ENCODE peak calls at places on chromosome 14, in eight cellular contexts. Y is vagina; W is T-helper 1 cell; R is Ammon's horn; S is Right ventricle myocardium inferior; H is AG08395; F is hippocampal formation; L is CD4-positive, CD25-positive, alpha-beta regulatory T cell. X is an unnamed sample.

GRCh38 chr14:76346391-76347160 is 29.4 kb upstream of the ESRRB start:
- DNase-seq in Y (no peak), W (no peak), R (no peak), S (no peak), H (no peak), F (no peak), L (no peak), X (no peak)

GRCh38 chr14:97580923-97581495 is 783.8 kb downstream of the VRK1 start:
- DNase-seq in Y (no peak), W (no peak), R (no peak), S (no peak), H (no peak), F (no peak), L (no peak), X (no peak)

GRCh38 chr14:103073876-103074698 is 9.9 kb upstream of the LBHD2 start:
- DNase-seq in Y (peak; percentile 94), W (no peak), R (no peak), S (peak; percentile 68), H (no peak), F (no peak), L (no peak), X (no peak)

GRCh38 chr14:34229140-34229539 is 232.9 kb downstream of the SPTSSA start:
- DNase-seq in Y (no peak), W (no peak), R (no peak), S (no peak), H (no peak), F (no peak), L (no peak), X (no peak)

GRCh38 chr14:29773990-29774389 is 153.7 kb downstream of the PRKD1 start:
- DNase-seq in Y (no peak), W (no peak), R (no peak), S (no peak), H (no peak), F (no peak), L (no peak), X (no peak)

GRCh38 chr14:72169521-72169920 is 237.3 kb downstream of the RGS6 start:
- DNase-seq in Y (no peak), W (no peak), R (no peak), S (peak; percentile 40), H (no peak), F (no peak), L (no peak), X (no peak)

GRCh38 chr14:79659995-79660975 is 551.0 kb downstream of the DIO2 start:
- DNase-seq in Y (no peak), W (no peak), R (peak; percentile 1), S (no peak), H (no peak), F (no peak), L (no peak), X (no peak)

GRCh38 chr14:50531595-50532501 is 521 bp downstream of the MAP4K5 start:
- DNase-seq in Y (no peak), W (peak; percentile 16), R (peak; percentile 49), S (peak; percentile 81), H (peak; percentile 14), F (peak; percentile 53), L (peak; percentile 21), X (peak; percentile 76)

GRCh38 chr14:77979666-77980351 is 179.9 kb downstream of the ADCK1 start:
- DNase-seq in Y (no peak), W (no peak), R (peak; percentile 69), S (no peak), H (peak; percentile 22), F (peak; percentile 58), L (no peak), X (peak; percentile 52)

GRCh38 chr14:59407246-59407615 is 57.9 kb downstream of the GPR135 start:
- DNase-seq in Y (no peak), W (no peak), R (no peak), S (no peak), H (peak; percentile 93), F (no peak), L (no peak), X (no peak)

GRCh38 chr14:95686935-95687334 is 709 bp downstream of the TCL1B start:
- DNase-seq in Y (no peak), W (no peak), R (no peak), S (no peak), H (no peak), F (no peak), L (no peak), X (no peak)

GRCh38 chr14:51116682-51117081 is 21.8 kb upstream of the TRIM9 start:
- DNase-seq in Y (no peak), W (no peak), R (no peak), S (no peak), H (no peak), F (no peak), L (no peak), X (no peak)

GRCh38 chr14:77125275-77126073 is 16.1 kb downstream of the ZDHHC22 start:
- DNase-seq in Y (no peak), W (no peak), R (no peak), S (no peak), H (no peak), F (no peak), L (no peak), X (no peak)

GRCh38 chr14:61953602-61954001 is 191.4 kb downstream of the SNAPC1 start:
- DNase-seq in Y (no peak), W (no peak), R (no peak), S (no peak), H (no peak), F (no peak), L (no peak), X (no peak)

GRCh38 chr14:72947366-72948160 is 21.3 kb downstream of the DCAF4 start:
- DNase-seq in Y (no peak), W (no peak), R (no peak), S (no peak), H (no peak), F (no peak), L (no peak), X (no peak)

GRCh38 chr14:29175706-29176105 is 409.1 kb downstream of the FOXG1 start:
- DNase-seq in Y (no peak), W (no peak), R (no peak), S (no peak), H (no peak), F (no peak), L (no peak), X (no peak)

GRCh38 chr14:20750194-20750593 is 4.5 kb downstream of the EDDM3A start:
- DNase-seq in Y (no peak), W (no peak), R (no peak), S (no peak), H (no peak), F (no peak), L (no peak), X (no peak)

GRCh38 chr14:50882932-50883826 is 11.3 kb downstream of the ABHD12B start:
- DNase-seq in Y (no peak), W (no peak), R (no peak), S (no peak), H (no peak), F (no peak), L (no peak), X (no peak)

GRCh38 chr14:60266021-60266937 is 17.3 kb downstream of the PPM1A start:
- DNase-seq in Y (no peak), W (no peak), R (no peak), S (no peak), H (peak; percentile 26), F (no peak), L (no peak), X (peak; percentile 52)

GRCh38 chr14:54776361-54777001 is 126.1 kb downstream of the GCH1 start:
- DNase-seq in Y (no peak), W (no peak), R (peak; percentile 59), S (peak; percentile 87), H (peak; percentile 71), F (peak; percentile 27), L (no peak), X (no peak)

GRCh38 chr14:64940336-64940910 is 2.1 kb downstream of the GPX2 start:
- DNase-seq in Y (no peak), W (no peak), R (no peak), S (no peak), H (no peak), F (no peak), L (no peak), X (no peak)

GRCh38 chr14:63563370-63564026 is 20.3 kb upstream of the PPP2R5E start:
- DNase-seq in Y (no peak), W (no peak), R (no peak), S (no peak), H (no peak), F (no peak), L (no peak), X (no peak)

GRCh38 chr14:32358781-32359180 is 29.7 kb downstream of the AKAP6 start:
- DNase-seq in Y (no peak), W (no peak), R (no peak), S (no peak), H (no peak), F (no peak), L (no peak), X (no peak)

GRCh38 chr14:101706509-101707284 is 54.8 kb upstream of the PPP2R5C start:
- DNase-seq in Y (no peak), W (no peak), R (no peak), S (no peak), H (no peak), F (no peak), L (no peak), X (no peak)

GRCh38 chr14:93804654-93805053 is 16.4 kb upstream of the PRIMA1 start:
- DNase-seq in Y (no peak), W (no peak), R (no peak), S (no peak), H (no peak), F (no peak), L (no peak), X (no peak)